ENCODE peak calls at places on chromosomes 11 and 22, in five cellular contexts. One of them, this sample, is unnamed.

GRCh38 chr11:31764766-31765165 is 46.4 kb downstream of the PAX6 start:
- DNase-seq in DND-41: no peak
- DNase-seq in lower lobe of right lung: no peak
- DNase-seq in HAP-1: peak; percentile 36
- DNase-seq in GM06990: no peak
- DNase-seq in this sample: no peak

GRCh38 chr11:35590412-35590811 is 27.8 kb upstream of the FJX1 start:
- DNase-seq in DND-41: no peak
- DNase-seq in lower lobe of right lung: no peak
- DNase-seq in HAP-1: no peak
- DNase-seq in GM06990: no peak
- DNase-seq in this sample: no peak

GRCh38 chr11:81220166-81220895 is 1513.3 kb downstream of the FAM181B start:
- DNase-seq in DND-41: no peak
- DNase-seq in lower lobe of right lung: no peak
- DNase-seq in HAP-1: no peak
- DNase-seq in GM06990: no peak
- DNase-seq in this sample: no peak

GRCh38 chr11:61111786-61112517 is 9.7 kb downstream of the CD5 start:
- DNase-seq in DND-41: peak; percentile 56
- DNase-seq in lower lobe of right lung: no peak
- DNase-seq in HAP-1: no peak
- DNase-seq in GM06990: no peak
- DNase-seq in this sample: no peak

GRCh38 chr11:113105584-113105983 is 144.4 kb downstream of the NCAM1 start:
- DNase-seq in DND-41: no peak
- DNase-seq in lower lobe of right lung: no peak
- DNase-seq in HAP-1: no peak
- DNase-seq in GM06990: no peak
- DNase-seq in this sample: no peak

GRCh38 chr22:46220921-46221320 is 29.2 kb downstream of the CDPF1 start:
- DNase-seq in DND-41: no peak
- DNase-seq in lower lobe of right lung: no peak
- DNase-seq in HAP-1: no peak
- DNase-seq in GM06990: no peak
- DNase-seq in this sample: no peak

GRCh38 chr11:129937592-129938238 is 42.3 kb upstream of the NFRKB start:
- DNase-seq in DND-41: no peak
- DNase-seq in lower lobe of right lung: no peak
- DNase-seq in HAP-1: no peak
- DNase-seq in GM06990: no peak
- DNase-seq in this sample: no peak

GRCh38 chr11:32310218-32310601 is 125.1 kb downstream of the WT1 start:
- DNase-seq in DND-41: no peak
- DNase-seq in lower lobe of right lung: peak; percentile 80
- DNase-seq in HAP-1: no peak
- DNase-seq in GM06990: no peak
- DNase-seq in this sample: no peak

GRCh38 chr11:27462543-27462942 is 10.0 kb downstream of the LGR4 start:
- DNase-seq in DND-41: no peak
- DNase-seq in lower lobe of right lung: no peak
- DNase-seq in HAP-1: no peak
- DNase-seq in GM06990: no peak
- DNase-seq in this sample: no peak

GRCh38 chr22:39242389-39242808 is 2.4 kb downstream of the PDGFB start:
- DNase-seq in DND-41: no peak
- DNase-seq in lower lobe of right lung: no peak
- DNase-seq in HAP-1: no peak
- DNase-seq in GM06990: no peak
- DNase-seq in this sample: no peak

DNA sequence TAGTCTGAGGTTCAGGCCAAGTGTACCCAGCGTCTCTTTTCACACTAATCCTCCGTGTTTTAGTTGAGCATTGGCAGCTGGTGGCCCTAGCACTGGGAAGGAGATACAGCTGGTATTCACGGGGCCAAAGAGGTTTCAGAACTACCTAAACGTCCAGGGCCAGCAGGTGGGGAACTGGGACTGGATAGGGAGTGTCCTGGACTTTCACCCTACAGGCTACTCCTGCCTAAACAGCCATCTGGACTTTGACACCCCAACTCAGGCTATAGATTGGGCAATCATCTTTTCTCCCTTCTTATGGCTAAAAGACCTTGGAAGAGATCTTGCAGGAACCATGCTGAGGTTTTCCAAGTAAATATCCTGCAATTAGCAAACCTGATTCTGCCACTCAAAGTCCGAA is 2.8 kb downstream of the SPON1 start:
- DNase-seq in DND-41: no peak
- DNase-seq in lower lobe of right lung: no peak
- DNase-seq in HAP-1: no peak
- DNase-seq in GM06990: no peak
- DNase-seq in this sample: no peak
- H3K27me3 ChIP-seq in DND-41: peaks cover 36% of the 10 kb centered on the region
- H3K27me3 ChIP-seq in lower lobe of right lung: peaks cover 45% of the 10 kb centered on the region
- H3K27me3 ChIP-seq in HAP-1: peaks cover 77% of the 10 kb centered on the region
- H3K27me3 ChIP-seq in GM06990: peaks cover 5% of the 10 kb centered on the region
- H3K27me3 ChIP-seq in this sample: peaks cover 40% of the 10 kb centered on the region

GRCh38 chr11:10900686-10901415 is 43.0 kb upstream of the ZBED5 start:
- DNase-seq in DND-41: no peak
- DNase-seq in lower lobe of right lung: no peak
- DNase-seq in HAP-1: no peak
- DNase-seq in GM06990: no peak
- DNase-seq in this sample: no peak
- H3K4me3 ChIP-seq in DND-41: no peak overlapping the region
- H3K4me3 ChIP-seq in lower lobe of right lung: no peak overlapping the region
- H3K4me3 ChIP-seq in HAP-1: no peak overlapping the region
- H3K4me3 ChIP-seq in GM06990: no peak overlapping the region
- H3K4me3 ChIP-seq in this sample: no peak overlapping the region

DNA sequence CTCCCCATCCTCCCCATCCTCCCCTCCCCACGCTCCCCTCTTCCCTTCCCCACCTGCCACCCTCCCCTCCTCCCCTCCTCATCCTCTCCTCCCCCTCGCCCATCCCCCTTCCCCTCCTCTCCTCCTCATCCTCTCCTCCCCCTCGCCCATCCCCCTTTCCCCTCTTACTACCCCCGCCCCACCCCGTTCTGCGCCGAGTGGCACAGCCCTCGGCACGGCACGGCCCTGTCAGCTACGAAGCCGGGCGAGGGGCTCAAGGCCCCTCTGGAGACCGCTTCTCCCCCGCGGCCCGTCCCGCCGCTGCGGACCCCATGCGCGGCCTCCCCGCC is 449.9 kb downstream of the OPCML start:
- DNase-seq in DND-41: peak; percentile 11
- DNase-seq in lower lobe of right lung: peak; percentile 60
- DNase-seq in HAP-1: no peak
- DNase-seq in GM06990: no peak
- DNase-seq in this sample: no peak
- H3K27me3 ChIP-seq in DND-41: no peaks in the 10 kb centered on the region
- H3K27me3 ChIP-seq in lower lobe of right lung: peaks cover 54% of the 10 kb centered on the region
- H3K27me3 ChIP-seq in HAP-1: no peaks in the 10 kb centered on the region
- H3K27me3 ChIP-seq in GM06990: no peaks in the 10 kb centered on the region
- H3K27me3 ChIP-seq in this sample: peaks cover 6% of the 10 kb centered on the region

GRCh38 chr22:19766235-19766505 is 5.6 kb downstream of the TBX1 start:
- DNase-seq in DND-41: no peak
- DNase-seq in lower lobe of right lung: no peak
- DNase-seq in HAP-1: no peak
- DNase-seq in GM06990: no peak
- DNase-seq in this sample: no peak

GRCh38 chr22:19763141-19764049 is 2.8 kb downstream of the TBX1 start:
- DNase-seq in DND-41: no peak
- DNase-seq in lower lobe of right lung: no peak
- DNase-seq in HAP-1: no peak
- DNase-seq in GM06990: no peak
- DNase-seq in this sample: no peak

GRCh38 chr22:19765477-19766234 is 5.1 kb downstream of the TBX1 start:
- DNase-seq in DND-41: peak; percentile 64
- DNase-seq in lower lobe of right lung: no peak
- DNase-seq in HAP-1: no peak
- DNase-seq in GM06990: no peak
- DNase-seq in this sample: no peak

GRCh38 chr22:19764050-19764593 is 3.5 kb downstream of the TBX1 start:
- DNase-seq in DND-41: no peak
- DNase-seq in lower lobe of right lung: no peak
- DNase-seq in HAP-1: no peak
- DNase-seq in GM06990: no peak
- DNase-seq in this sample: no peak

DNA sequence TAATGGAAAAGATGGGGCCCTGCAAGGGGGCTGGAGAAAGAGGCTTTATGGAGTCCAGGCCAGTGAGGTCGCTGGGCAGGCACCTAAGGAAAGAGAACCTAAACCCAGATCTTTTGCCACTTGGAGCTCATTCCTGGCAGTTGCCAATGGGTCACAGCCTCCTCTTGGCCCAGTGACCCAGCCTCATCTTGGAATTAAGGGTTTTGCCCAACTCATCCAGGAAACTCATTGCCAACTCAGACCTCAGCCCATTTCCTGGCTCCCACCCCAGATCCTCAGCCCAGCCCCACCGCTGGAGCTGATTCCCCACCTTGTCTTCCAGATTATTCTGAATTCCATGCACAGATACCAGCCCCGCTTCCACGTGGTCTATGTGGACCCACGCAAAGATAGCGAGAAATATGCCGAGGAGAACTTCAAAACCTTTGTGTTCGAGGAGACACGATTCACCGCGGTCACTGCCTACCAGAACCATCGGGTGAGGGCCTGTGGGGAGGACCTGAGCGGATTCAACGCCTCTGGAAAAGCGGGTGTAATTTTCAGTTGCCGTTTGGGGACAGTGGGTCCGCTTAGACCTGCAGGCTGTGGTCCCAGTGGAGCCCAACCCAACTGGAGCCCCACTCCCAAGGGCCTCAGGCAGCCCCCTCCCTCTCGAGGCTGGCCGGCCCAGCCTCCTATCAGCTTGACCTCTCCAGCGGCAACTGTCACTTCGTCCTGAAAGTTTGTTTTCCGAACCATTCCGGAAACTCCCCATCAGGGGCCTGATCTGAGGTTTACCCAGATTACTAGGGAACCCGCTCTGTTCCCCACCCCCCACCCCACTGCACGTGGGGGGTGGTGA is 4.3 kb downstream of the TBX1 start:
- DNase-seq in DND-41: no peak
- DNase-seq in lower lobe of right lung: no peak
- DNase-seq in HAP-1: no peak
- DNase-seq in GM06990: no peak
- DNase-seq in this sample: no peak
- H3K4me3 ChIP-seq in DND-41: peak overlapping the region; percentile 63
- H3K4me3 ChIP-seq in lower lobe of right lung: no peak overlapping the region
- H3K4me3 ChIP-seq in HAP-1: no peak overlapping the region
- H3K4me3 ChIP-seq in GM06990: no peak overlapping the region
- H3K4me3 ChIP-seq in this sample: no peak overlapping the region

GRCh38 chr11:122656073-122656630 is 630 bp downstream of the UBASH3B start:
- DNase-seq in DND-41: peak; percentile 57
- DNase-seq in lower lobe of right lung: peak; percentile 75
- DNase-seq in HAP-1: peak; percentile 21
- DNase-seq in GM06990: no peak
- DNase-seq in this sample: no peak

GRCh38 chr11:122655527-122656072 is at the start of gene UBASH3B:
- DNase-seq in DND-41: peak; percentile 77
- DNase-seq in lower lobe of right lung: peak; percentile 88
- DNase-seq in HAP-1: peak; percentile 84
- DNase-seq in GM06990: peak; percentile 72
- DNase-seq in this sample: no peak

GRCh38 chr11:122653911-122654310 is 1.6 kb upstream of the UBASH3B start:
- DNase-seq in DND-41: no peak
- DNase-seq in lower lobe of right lung: no peak
- DNase-seq in HAP-1: no peak
- DNase-seq in GM06990: no peak
- DNase-seq in this sample: no peak

GRCh38 chr11:122659676-122660571 is 4.4 kb downstream of the UBASH3B start:
- DNase-seq in DND-41: no peak
- DNase-seq in lower lobe of right lung: no peak
- DNase-seq in HAP-1: no peak
- DNase-seq in GM06990: no peak
- DNase-seq in this sample: no peak

DNA sequence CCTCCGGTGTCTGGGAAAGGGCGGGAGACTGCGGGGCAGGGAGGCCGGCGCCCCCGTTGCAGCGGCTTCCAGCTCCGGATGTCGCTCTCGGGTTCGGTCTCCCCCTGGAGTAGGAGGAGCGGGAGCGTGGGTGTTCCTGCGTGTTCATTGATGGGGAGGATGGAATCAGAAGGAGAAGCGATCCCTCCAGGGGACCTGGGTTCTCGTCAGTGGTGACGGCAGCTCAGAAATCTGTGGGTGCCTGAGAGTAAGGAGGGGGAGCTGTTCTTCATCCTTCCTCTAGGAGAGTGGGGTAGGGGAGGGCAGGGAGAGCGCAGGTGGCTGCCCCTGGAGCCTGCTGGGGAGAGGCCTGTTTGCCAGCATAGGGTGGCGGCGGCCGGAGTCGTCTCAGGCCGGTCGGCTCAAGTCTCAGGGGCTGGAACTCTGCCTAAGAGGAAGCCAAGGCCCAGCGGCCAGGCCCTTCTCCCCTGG is 1.1 kb downstream of the UBASH3B start:
- DNase-seq in DND-41: peak; percentile 65
- DNase-seq in lower lobe of right lung: peak; percentile 65
- DNase-seq in HAP-1: peak; percentile 5
- DNase-seq in GM06990: peak; percentile 26
- DNase-seq in this sample: no peak
- H3K27me3 ChIP-seq in DND-41: no peaks in the 10 kb centered on the region
- H3K27me3 ChIP-seq in lower lobe of right lung: no peaks in the 10 kb centered on the region
- H3K27me3 ChIP-seq in HAP-1: peaks cover 3% of the 10 kb centered on the region
- H3K27me3 ChIP-seq in GM06990: peaks cover 7% of the 10 kb centered on the region
- H3K27me3 ChIP-seq in this sample: no peaks in the 10 kb centered on the region

GRCh38 chr11:57818812-57819211 is 57.2 kb downstream of the CTNND1 start:
- DNase-seq in DND-41: no peak
- DNase-seq in lower lobe of right lung: no peak
- DNase-seq in HAP-1: no peak
- DNase-seq in GM06990: no peak
- DNase-seq in this sample: no peak

GRCh38 chr11:57815877-57816276 is 54.3 kb downstream of the CTNND1 start:
- DNase-seq in DND-41: no peak
- DNase-seq in lower lobe of right lung: no peak
- DNase-seq in HAP-1: no peak
- DNase-seq in GM06990: no peak
- DNase-seq in this sample: no peak

GRCh38 chr11:57819272-57819979 is 57.8 kb downstream of the CTNND1 start:
- DNase-seq in DND-41: no peak
- DNase-seq in lower lobe of right lung: no peak
- DNase-seq in HAP-1: no peak
- DNase-seq in GM06990: no peak
- DNase-seq in this sample: no peak

GRCh38 chr11:57812634-57813033 is 51.0 kb downstream of the CTNND1 start:
- DNase-seq in DND-41: no peak
- DNase-seq in lower lobe of right lung: no peak
- DNase-seq in HAP-1: no peak
- DNase-seq in GM06990: no peak
- DNase-seq in this sample: no peak

DNA sequence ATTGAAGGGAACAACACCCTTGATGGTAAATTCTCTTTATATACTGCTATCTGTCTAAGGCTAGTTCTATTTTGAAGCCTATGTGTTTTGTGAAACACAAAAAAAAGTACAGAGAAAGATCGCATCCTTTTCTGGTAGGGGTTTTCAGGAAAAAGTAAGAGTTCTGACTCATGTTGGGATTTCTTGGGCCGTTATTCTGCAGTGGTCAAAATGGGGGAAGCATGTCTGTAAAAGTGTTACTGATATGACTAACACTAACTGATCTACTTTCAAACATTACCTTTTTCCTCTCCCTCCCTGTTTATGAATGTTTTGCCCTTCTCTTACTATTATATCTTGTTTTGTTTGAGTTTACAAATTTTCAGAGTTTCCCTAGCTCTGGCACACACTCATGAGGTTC is 53.9 kb downstream of the CTNND1 start:
- DNase-seq in DND-41: no peak
- DNase-seq in lower lobe of right lung: no peak
- DNase-seq in HAP-1: no peak
- DNase-seq in GM06990: no peak
- DNase-seq in this sample: no peak
- H3K4me3 ChIP-seq in DND-41: no peak overlapping the region
- H3K4me3 ChIP-seq in lower lobe of right lung: no peak overlapping the region
- H3K4me3 ChIP-seq in HAP-1: no peak overlapping the region
- H3K4me3 ChIP-seq in GM06990: no peak overlapping the region
- H3K4me3 ChIP-seq in this sample: no peak overlapping the region

This sample was measured in BJ.